ENCODE peak calls at places on chromosomes 7 and 10, in seven cellular contexts. R is testis, D is A549, O is prostate gland, B is transverse colon, F is sigmoid colon, H is right lobe of liver. Q is an unnamed sample.

GRCh38 chr7:85512802-85513201 is 325.9 kb upstream of the SEMA3D start:
- DNase-seq in R (no peak), D (no peak), O (no peak), B (no peak), F (no peak), H (no peak), Q (no peak)

GRCh38 chr10:130611239-130611638 is 475.0 kb downstream of the GLRX3 start:
- DNase-seq in R (no peak), D (no peak), O (no peak), B (no peak), F (no peak), H (no peak), Q (no peak)

GRCh38 chr7:5773661-5774086 is 7.8 kb downstream of the RNF216 start:
- DNase-seq in R (no peak), D (no peak), O (no peak), B (no peak), F (peak), H (no peak), Q (peak)

GRCh38 chr10:98694863-98695262 is 248.1 kb upstream of the HPS1 start:
- DNase-seq in R (no peak), D (no peak), O (no peak), B (no peak), F (no peak), H (no peak), Q (no peak)

GRCh38 chr10:130884456-130884855 is 427.1 kb downstream of the TCERG1L start:
- DNase-seq in R (no peak), D (no peak), O (no peak), B (no peak), F (no peak), H (no peak), Q (no peak)

GRCh38 chr7:44772867-44773266 is 23.6 kb upstream of the PPIA start:
- DNase-seq in R (no peak), D (no peak), O (no peak), B (no peak), F (no peak), H (no peak), Q (no peak)

GRCh38 chr7:29596593-29597178 is 33.1 kb downstream of the PRR15 start:
- DNase-seq in R (no peak), D (no peak), O (no peak), B (no peak), F (no peak), H (no peak), Q (no peak)

GRCh38 chr10:6721964-6722615 is 142.0 kb upstream of the PRKCQ start:
- DNase-seq in R (no peak), D (peak), O (peak), B (no peak), F (no peak), H (no peak), Q (no peak)

DNA sequence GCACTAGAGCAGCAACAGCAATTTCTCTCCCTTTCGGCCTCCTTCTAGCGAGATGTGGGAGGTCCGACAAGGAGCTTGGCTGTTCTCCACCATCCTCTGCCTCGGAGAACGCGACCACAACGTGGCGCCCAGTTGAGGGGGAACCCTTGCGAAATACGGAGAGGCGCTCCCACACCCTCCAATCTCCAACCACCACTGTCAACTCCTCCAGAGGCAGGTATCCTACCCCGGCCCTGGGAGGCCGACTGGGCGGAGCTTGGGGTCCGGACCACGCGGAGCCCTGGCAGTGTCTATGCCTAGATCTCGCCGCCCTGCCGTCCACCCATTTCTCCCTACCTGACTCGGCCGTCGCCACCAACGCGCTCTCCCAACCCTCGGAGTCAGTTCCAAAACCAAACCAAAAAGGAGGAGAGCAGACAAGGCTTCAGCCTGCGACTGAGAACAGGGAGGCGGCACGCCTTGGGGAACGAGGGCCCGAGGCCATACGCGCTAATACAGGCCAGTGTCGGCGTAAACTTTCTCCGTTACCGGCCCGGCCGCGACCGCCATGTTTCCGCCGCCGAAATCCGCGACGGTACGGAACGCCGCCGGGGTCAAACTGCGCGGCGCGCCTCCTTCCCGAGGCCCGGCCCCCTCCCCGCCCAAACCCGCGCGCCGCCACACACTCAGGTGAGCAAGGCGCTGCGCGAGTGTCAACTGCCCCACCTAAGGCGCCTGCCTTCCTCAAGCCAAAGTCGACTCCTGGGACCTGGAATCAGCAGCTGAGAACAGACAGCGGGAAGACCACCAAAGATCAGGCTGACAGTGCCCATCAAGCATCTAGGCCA is at the start of gene TMEM168:
- DNase-seq in R (peak), D (peak), O (peak), B (peak), F (peak), H (peak), Q (peak)
- TF ChIP-seq POLR2A in R (no peak), D (peak), O (peak), B (peak), F (peak), H (peak), Q (peak)

DNA sequence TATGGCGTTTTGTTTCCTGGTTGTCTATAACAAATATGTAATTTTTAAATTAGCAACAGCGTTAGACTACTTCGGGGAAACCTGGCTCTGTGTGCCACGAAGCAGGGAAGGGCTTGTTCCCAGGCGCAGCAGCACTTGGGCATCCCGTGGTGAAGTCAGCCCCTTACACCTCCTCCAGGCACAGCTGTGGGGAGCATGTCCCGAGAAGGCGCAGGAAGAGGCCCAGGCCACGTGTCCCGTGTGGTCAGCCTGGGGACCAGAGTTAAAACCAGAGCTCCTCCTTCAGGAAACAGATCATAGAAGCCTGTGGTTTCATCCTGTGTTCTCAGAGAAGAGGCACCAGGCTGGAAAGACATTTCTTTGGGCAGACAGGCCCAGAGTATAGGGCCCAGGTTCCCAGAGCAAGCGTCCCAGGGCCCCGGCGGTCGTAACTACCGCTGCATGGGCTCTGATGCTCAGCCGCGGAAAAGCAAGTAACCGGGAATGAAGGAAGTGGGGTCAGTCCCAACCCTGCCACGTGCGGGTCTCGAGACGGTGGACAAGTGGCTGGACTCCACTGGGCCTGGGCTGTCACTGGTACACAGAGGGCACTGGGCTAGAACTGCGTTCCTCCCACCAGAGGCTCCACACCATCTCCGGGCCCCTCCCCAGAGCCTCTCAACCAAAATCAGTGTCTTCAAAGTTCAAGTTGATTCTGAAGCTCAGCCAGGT is 7.1 kb downstream of the NUDT1 start:
- DNase-seq in R (peak), D (peak), O (no peak), B (peak), F (no peak), H (peak), Q (peak)
- TF ChIP-seq POLR2A in R (no peak), D (no peak), O (no peak), B (no peak), F (no peak), H (no peak), Q (no peak)

GRCh38 chr7:79452032-79452494 is 1.4 kb downstream of the MAGI2 start:
- DNase-seq in R (peak), D (peak), O (peak), B (peak), F (peak), H (peak), Q (peak)
- TF ChIP-seq POLR2A in R (peak), D (peak), O (peak), B (peak), F (peak), H (peak), Q (no peak)

GRCh38 chr10:65571011-65571570 is 1354.7 kb upstream of the LRRTM3 start:
- DNase-seq in R (no peak), D (peak), O (no peak), B (no peak), F (no peak), H (no peak), Q (peak)

GRCh38 chr10:65565246-65565645 is 1360.6 kb upstream of the LRRTM3 start:
- DNase-seq in R (no peak), D (no peak), O (no peak), B (no peak), F (no peak), H (no peak), Q (no peak)

GRCh38 chr10:65566906-65567305 is 1358.9 kb upstream of the LRRTM3 start:
- DNase-seq in R (no peak), D (no peak), O (no peak), B (no peak), F (no peak), H (no peak), Q (no peak)

DNA sequence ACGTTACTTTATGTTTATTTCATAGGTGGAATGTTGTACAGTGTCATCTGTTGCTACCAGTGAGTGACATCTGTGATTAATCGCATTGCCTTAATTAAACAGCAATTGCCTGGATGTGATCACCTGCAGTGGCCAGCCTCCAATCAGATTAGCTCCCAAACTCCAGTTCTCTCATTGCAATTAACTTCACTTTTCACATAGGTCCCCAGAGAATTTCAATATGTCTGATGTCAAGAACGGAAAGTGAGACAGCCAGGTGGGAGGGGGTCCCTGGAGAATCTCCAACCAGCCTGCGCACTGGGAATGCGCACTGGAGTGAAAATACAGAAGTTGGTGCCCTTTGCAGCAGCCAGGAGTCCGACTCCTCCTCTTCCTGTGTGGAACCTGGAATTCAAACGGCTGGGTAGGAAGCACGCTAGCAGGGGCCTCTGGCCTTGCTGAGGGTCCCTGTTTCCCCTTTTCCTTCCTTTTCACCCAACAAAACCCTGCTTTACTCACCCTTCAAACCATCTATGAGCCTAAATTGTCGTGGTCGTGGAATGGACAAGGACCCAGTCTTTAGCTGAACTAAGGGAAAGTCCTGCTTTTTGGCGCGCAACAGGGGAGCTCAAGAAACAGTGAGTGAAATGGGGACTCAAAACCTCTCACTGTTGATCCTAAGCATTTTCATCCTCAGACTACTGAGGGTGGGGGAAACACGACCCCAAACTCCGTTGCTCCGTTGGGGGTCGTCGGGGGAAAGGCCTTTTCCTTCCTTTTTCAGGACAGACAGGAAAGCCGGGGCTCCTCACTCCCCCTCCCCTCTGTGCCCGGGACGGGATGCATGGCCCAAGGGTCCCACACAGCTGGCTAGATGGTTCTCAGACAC is 1355.5 kb upstream of the LRRTM3 start:
- DNase-seq in R (peak), D (peak), O (peak), B (peak), F (no peak), H (peak), Q (peak)
- TF ChIP-seq POLR2A in R (no peak), D (peak), O (no peak), B (no peak), F (no peak), H (peak), Q (peak)

DNA sequence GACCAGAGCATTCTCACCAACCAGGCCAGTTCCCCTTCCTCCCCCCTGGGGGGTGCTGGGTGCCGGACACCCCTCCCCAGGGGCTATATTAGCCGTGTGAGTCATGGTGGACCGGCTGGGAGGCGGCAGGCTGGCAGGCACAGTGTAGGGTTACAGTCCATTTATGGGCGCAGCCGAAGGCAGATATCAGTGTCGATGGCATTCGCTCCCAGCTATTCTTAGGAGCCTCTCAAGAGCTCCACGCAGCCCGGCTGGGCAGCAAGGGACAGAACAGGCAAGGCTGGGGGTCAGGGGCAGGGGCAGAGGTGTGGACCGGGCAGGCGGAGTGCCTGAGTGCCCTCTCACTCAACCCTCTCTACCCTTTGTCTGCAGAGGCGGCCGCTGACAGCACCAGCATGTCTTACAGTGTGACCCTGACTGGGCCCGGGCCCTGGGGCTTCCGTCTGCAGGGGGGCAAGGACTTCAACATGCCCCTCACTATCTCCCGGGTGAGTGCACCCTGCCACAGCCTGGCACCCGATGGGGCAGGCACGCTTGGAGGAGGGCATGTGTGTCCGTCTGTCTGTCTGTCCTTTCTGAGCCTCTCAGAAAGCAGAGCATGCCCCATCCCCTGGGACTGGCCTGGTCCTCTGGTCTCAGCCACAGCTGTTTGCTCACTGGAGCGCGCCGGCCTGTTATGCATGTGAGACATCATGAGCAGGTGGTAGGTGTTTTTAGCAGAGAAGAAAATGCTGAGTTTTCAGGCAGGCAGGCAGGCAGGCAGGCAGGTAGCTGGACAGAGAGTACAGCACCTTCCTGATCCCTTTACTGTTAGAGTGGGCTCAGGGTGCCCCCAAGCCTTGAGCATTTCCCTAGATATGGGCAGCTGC is at the start of gene LDB3:
- DNase-seq in R (no peak), D (no peak), O (no peak), B (peak), F (peak), H (no peak), Q (no peak)
- TF ChIP-seq POLR2A in R (no peak), D (no peak), O (peak), B (peak), F (peak), H (no peak), Q (no peak)

DNA sequence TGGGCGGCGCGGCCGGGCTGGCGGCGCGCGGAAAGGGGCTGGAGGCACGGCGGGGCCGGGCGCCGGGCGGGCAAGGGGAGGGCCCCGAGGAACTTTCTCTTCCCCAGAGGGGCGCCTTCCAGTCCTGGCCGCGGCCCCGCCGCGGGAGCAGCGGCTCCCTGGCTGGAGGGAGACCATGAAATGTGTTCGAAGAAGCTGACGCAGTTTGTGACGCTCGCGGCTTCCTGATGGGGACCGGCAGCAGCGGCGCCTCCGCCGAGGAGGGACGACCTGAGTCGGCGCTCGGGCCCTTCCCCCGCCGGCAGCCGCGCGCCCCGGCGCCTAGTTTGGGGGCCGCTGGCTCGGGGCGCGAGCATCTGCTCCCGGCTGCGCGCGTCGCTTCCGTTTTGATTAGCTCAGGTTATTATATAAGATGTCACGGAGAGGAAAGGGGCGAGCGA is 57.2 kb upstream of the PCGF5 start:
- DNase-seq in R (peak), D (peak), O (peak), B (peak), F (peak), H (peak), Q (peak)
- TF ChIP-seq POLR2A in R (no peak), D (peak), O (no peak), B (peak), F (no peak), H (peak), Q (no peak)

DNA sequence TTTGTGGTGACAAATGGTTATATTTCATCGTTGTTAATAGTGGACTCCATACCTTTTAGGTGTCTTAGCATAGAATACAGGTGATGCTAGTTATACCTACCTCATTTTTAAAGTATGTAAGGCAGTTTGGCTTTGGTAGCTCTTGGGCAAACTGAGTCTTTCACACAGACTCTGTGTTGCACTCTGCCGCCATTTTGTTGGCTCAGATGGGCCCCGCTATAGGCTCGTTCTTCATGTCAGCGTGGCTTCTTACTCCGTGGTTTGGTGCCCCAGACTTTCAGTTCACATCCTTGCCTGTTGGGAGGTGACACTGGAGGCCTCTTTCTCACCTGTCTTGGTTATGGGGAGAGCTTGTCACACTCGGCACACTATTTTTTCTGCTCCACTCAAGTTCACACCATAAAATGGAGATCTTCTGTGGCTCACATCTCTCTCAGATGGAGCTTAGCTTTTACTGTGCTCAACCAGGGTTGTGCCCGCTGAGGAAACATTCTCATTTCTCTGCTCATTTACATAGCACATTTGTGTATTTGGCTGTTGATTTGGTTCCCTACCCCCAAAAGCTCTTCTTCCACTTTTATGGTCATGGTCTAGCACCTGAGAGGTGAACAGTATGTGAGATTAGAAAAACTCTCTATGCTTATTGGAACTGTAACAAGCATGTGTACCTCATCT is 178.5 kb downstream of the ARID5B start:
- DNase-seq in R (no peak), D (no peak), O (no peak), B (no peak), F (no peak), H (no peak), Q (no peak)
- TF ChIP-seq POLR2A in R (no peak), D (no peak), O (no peak), B (no peak), F (no peak), H (no peak), Q (no peak)